ENCODE peak calls at places on chromosome 20, in five cellular contexts. J, L, W, C and G are unnamed samples. For H3K27me3, the result is how much of the 10 kb centered on the place peaks cover.

GRCh38 chr20:38196592-38196991 is 31.5 kb upstream of the TGM2 start:
- DNase-seq in W (no peak), J (peak), C (no peak), L (peak), G (no peak)

GRCh38 chr20:62227977-62228958 is 8.2 kb upstream of the HRH3 start:
- DNase-seq in L (no peak), J (no peak), W (no peak), C (no peak), G (no peak)

GRCh38 chr20:760751-761417 is 7.4 kb downstream of the SLC52A3 start:
- DNase-seq in C (peak), J (peak), W (no peak), L (no peak), G (no peak)

GRCh38 chr20:26163890-26164289 is 467.2 kb upstream of the ZNF337 start:
- DNase-seq in W (no peak), L (no peak), C (no peak), J (peak), G (no peak)

GRCh38 chr20:672975-673604 is 2.5 kb downstream of the SCRT2 start:
- DNase-seq in L (no peak), J (no peak), W (no peak), C (no peak), G (no peak)

GRCh38 chr20:24643731-24644130 is 174.3 kb downstream of the SYNDIG1 start:
- DNase-seq in W (no peak), J (no peak), L (no peak), C (no peak), G (no peak)

GRCh38 chr20:4946585-4947378 is 54.5 kb downstream of the SLC23A2 start:
- DNase-seq in J (peak), L (no peak), C (no peak), W (no peak), G (peak)

GRCh38 chr20:23926941-23927872 is 47.7 kb upstream of the CST5 start:
- DNase-seq in W (no peak), C (no peak), L (no peak), J (peak), G (no peak)

GRCh38 chr20:34892671-34893070 is 16.3 kb downstream of the ACSS2 start:
- DNase-seq in W (no peak), L (no peak), J (no peak), C (no peak), G (no peak)

GRCh38 chr20:54668271-54669053 is 193.1 kb downstream of the DOK5 start:
- DNase-seq in J (peak), C (no peak), L (no peak), W (peak), G (no peak)

GRCh38 chr20:38751360-38751976 is 3.2 kb downstream of the ACTR5 start:
- DNase-seq in J (peak), L (no peak), C (peak), W (no peak), G (peak)

GRCh38 chr20:41476013-41476441 is 109.4 kb upstream of the EMILIN3 start:
- DNase-seq in J (peak), W (no peak), L (peak), C (no peak), G (no peak)

GRCh38 chr20:55186228-55186627 is 710.8 kb downstream of the DOK5 start:
- DNase-seq in L (no peak), C (no peak), J (no peak), W (no peak), G (no peak)

GRCh38 chr20:38631155-38632022 is 29.8 kb downstream of the ARHGAP40 start:
- DNase-seq in W (no peak), J (peak), L (no peak), C (no peak), G (no peak)

GRCh38 chr20:20207291-20207690 is 155.0 kb downstream of the CFAP61 start:
- DNase-seq in C (no peak), L (no peak), J (no peak), W (no peak), G (no peak)

GRCh38 chr20:3563548-3564177 is 92.8 kb downstream of the ATRN start:
- DNase-seq in W (no peak), J (peak), L (no peak), C (peak), G (peak)

GRCh38 chr20:23087587-23088275 is 1.6 kb upstream of the CD93 start:
- DNase-seq in W (no peak), J (no peak), L (no peak), C (no peak), G (no peak)

GRCh38 chr20:14207591-14207990 is 129.8 kb downstream of the FLRT3 start:
- DNase-seq in J (no peak), W (no peak), L (no peak), C (no peak), G (no peak)

GRCh38 chr20:36895036-36895435 is 19.1 kb downstream of the TLDC2 start:
- DNase-seq in W (no peak), J (no peak), L (no peak), C (no peak), G (no peak)

GRCh38 chr20:51462566-51463276 is 79.8 kb downstream of the NFATC2 start:
- DNase-seq in W (no peak), J (peak), L (peak), C (no peak), G (no peak)

GRCh38 chr20:37415118-37416085 is 69.5 kb downstream of the SRC start:
- DNase-seq in J (no peak), W (no peak), L (no peak), C (no peak), G (no peak)

GRCh38 chr20:33654680-33655161 is 7.4 kb upstream of the C20orf144 start:
- DNase-seq in L (no peak), W (no peak), C (no peak), J (no peak), G (no peak)

GRCh38 chr20:53902968-53903651 is 167.3 kb downstream of the BCAS1 start:
- DNase-seq in J (no peak), L (no peak), C (no peak), W (no peak), G (no peak)

GRCh38 chr20:6081236-6081635 is 27.4 kb upstream of the LRRN4 start:
- DNase-seq in C (no peak), J (peak), L (no peak), W (no peak), G (no peak)

GRCh38 chr20:60238992-60239655 is 280.9 kb downstream of the CDH26 start:
- DNase-seq in L (no peak), J (no peak), W (no peak), C (no peak), G (no peak)
- H3K27me3 ChIP-seq in L (under half), J (under half), W (under half), C (under half), G (under half)

GRCh38 chr20:64161595-64162238 is 2.5 kb upstream of the MYT1 start:
- DNase-seq in L (peak), W (no peak), J (peak), C (peak), G (peak)

GRCh38 chr20:64163776-64164122 is 503 bp upstream of the MYT1 start:
- DNase-seq in C (no peak), W (no peak), J (no peak), L (no peak), G (no peak)

GRCh38 chr20:64165866-64166600 is 1.8 kb downstream of the MYT1 start:
- DNase-seq in C (no peak), L (no peak), J (no peak), W (no peak), G (no peak)

GRCh38 chr20:64162239-64162621 is 2.0 kb upstream of the MYT1 start:
- DNase-seq in L (no peak), J (no peak), C (no peak), W (no peak), G (no peak)

DNA sequence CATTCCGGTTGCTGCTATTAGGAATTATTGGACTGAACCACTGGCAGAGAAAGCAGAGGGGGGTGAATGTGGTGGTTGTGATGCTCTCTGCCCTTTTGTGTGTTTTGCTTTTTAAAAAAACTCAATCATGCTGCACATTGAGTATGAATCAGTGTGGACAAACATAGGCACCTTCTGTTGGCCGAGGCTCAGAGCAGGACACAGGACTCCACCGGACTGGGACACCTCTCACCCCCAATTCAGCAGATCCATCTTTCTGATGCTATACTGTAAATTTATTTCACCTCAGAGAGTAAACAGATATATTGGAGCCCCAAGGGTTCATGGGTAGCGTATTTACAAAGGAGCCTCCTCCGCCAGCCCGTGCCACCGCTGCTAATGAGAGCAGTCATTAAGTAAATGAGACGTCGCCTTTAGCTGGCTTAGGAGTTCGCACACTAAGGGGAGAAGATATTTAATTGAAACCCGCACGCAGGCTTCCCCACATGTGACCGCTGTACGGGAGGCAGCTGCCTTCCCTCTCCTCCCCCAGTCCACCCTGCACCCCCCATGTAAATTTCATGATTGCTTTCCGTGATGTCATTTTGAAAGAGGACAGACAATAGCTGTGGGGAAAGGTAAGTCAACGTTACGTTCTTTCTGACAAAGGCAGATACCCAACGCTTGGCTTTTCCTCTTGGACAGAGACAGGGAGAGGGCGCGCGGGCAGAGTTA is at the start of gene MYT1:
- DNase-seq in J (no peak), L (no peak), C (no peak), W (no peak), G (no peak)
- H3K27me3 ChIP-seq in J (half or more), L (half or more), C (under half), W (under half), G (under half)

GRCh38 chr20:59443558-59443957 is 143.1 kb downstream of the EDN3 start:
- DNase-seq in W (no peak), J (no peak), C (no peak), L (no peak), G (no peak)
- H3K27me3 ChIP-seq in W (under half), J (under half), C (under half), L (under half), G (under half)

DNA sequence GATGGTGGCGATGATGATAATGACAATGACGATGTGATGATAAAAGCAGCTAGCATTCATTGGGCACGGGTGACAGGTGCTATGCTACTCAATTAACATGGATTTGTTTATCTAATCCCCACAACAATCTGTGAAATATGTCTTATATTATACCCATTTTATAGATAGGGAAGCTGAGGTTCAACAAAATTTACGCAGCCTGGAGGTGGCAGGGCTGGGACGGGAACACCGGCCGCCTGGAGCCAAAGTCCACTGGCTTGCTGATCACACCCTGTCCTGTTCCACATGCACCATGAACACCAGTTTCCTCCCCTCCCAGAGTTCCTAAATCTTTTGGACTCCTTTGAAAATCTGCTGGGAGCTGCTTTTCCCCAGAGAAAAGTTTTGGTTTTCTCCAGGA is 23.0 kb downstream of the RIMS4 start:
- DNase-seq in C (no peak), W (no peak), J (no peak), L (no peak), G (no peak)
- H3K27me3 ChIP-seq in C (under half), W (under half), J (under half), L (under half), G (under half)

GRCh38 chr20:18059603-18060002 is 1.9 kb upstream of the OVOL2 start:
- DNase-seq in L (no peak), C (no peak), W (no peak), J (no peak), G (no peak)
- H3K27me3 ChIP-seq in L (half or more), C (under half), W (under half), J (half or more), G (under half)

GRCh38 chr20:61049684-61050083 is 202.4 kb upstream of the CDH4 start:
- DNase-seq in C (no peak), L (no peak), W (no peak), J (no peak), G (no peak)
- H3K27me3 ChIP-seq in C (under half), L (under half), W (under half), J (under half), G (under half)

GRCh38 chr20:46158476-46158987 is 40.4 kb downstream of the CD40 start:
- DNase-seq in J (no peak), W (no peak), L (no peak), C (no peak), G (no peak)

GRCh38 chr20:46157076-46157592 is 39.0 kb downstream of the CD40 start:
- DNase-seq in C (no peak), W (no peak), J (no peak), L (no peak), G (no peak)

GRCh38 chr20:46157625-46158024 is 39.5 kb downstream of the CD40 start:
- DNase-seq in J (no peak), C (no peak), W (no peak), L (no peak), G (no peak)

GRCh38 chr20:46154796-46155195 is 36.7 kb downstream of the CD40 start:
- DNase-seq in L (no peak), C (no peak), J (no peak), W (no peak), G (no peak)

DNA sequence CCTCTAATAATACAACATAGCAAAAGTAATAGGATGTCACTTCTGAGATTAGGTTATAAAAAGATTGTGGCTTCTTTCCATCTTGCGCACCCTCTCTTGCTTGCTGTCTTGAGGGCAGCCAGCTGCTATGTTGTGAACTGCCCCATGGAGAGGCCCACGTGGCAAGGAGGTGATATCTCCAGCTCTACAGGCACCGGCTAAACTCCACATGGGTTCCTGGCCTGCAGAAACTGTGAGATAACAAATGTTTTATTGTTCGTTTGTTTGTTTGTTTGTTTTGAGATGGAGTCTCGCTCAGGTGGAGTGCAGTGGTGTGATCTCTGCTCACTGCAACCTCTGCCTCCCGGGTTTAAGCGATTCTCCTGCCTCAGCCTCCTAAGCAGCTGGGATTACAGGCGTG is 38.0 kb downstream of the CD40 start:
- DNase-seq in L (no peak), J (no peak), C (no peak), W (no peak), G (no peak)
- H3K27me3 ChIP-seq in L (under half), J (under half), C (under half), W (under half), G (under half)

GRCh38 chr20:56580226-56580625 is 47.2 kb downstream of the FAM209B start:
- DNase-seq in L (no peak), J (no peak), W (no peak), C (no peak), G (no peak)
- H3K27me3 ChIP-seq in L (under half), J (under half), W (under half), C (under half), G (under half)